ENCODE peak calls at places on chromosomes 12 and 14, in seven cellular contexts. V, G, E, L, O, F and I are unnamed samples.

GRCh38 chr12:67909681-67910080 is 79.6 kb upstream of the IFNG-AS1 start:
- DNase-seq in V (no peak), F (no peak), O (no peak), E (peak), L (no peak), G (no peak), I (no peak)

GRCh38 chr14:68306265-68306933 is 486.5 kb downstream of the ZFP36L1 start:
- DNase-seq in F (no peak), E (no peak), V (no peak), L (no peak), G (no peak), O (no peak), I (no peak)

GRCh38 chr14:105292810-105293711 is 7.7 kb downstream of the BRF1 start:
- DNase-seq in G (no peak), V (no peak), L (no peak), E (no peak), F (no peak), O (no peak), I (no peak)

GRCh38 chr12:44774815-44775411 is 101.2 kb downstream of the NELL2 start:
- DNase-seq in V (no peak), L (peak), E (no peak), G (no peak), F (no peak), O (no peak), I (peak)

GRCh38 chr14:67358914-67359313 is 690 bp downstream of the ATP6V1D start:
- DNase-seq in E (no peak), F (no peak), L (no peak), G (no peak), V (no peak), O (no peak), I (no peak)

GRCh38 chr12:58896278-58896677 is 24.0 kb downstream of the LRIG3 start:
- DNase-seq in G (no peak), L (no peak), F (no peak), O (no peak), V (no peak), E (no peak), I (no peak)

GRCh38 chr14:104681689-104682074 is 7.7 kb upstream of the INF2 start:
- DNase-seq in O (peak), G (peak), V (peak), F (peak), E (peak), L (peak), I (peak)

GRCh38 chr14:68759017-68759569 is 33.8 kb downstream of the ZFP36L1 start:
- DNase-seq in L (no peak), G (no peak), E (no peak), O (no peak), V (no peak), F (no peak), I (no peak)

GRCh38 chr12:11822071-11822818 is 172.8 kb downstream of the ETV6 start:
- DNase-seq in V (no peak), E (peak), O (no peak), G (no peak), F (no peak), L (peak), I (no peak)

GRCh38 chr14:94548999-94549985 is 11.9 kb upstream of the SERPINA4 start:
- DNase-seq in E (peak), V (peak), O (peak), G (peak), L (peak), F (peak), I (peak)

GRCh38 chr12:26188132-26188531 is 7.2 kb upstream of the SSPN start:
- DNase-seq in O (no peak), V (no peak), E (peak), L (peak), F (peak), G (no peak), I (no peak)

GRCh38 chr12:95918194-95918993 is 24.0 kb downstream of the CCDC38 start:
- DNase-seq in V (no peak), F (peak), O (no peak), G (peak), E (peak), L (peak), I (peak)

GRCh38 chr14:60722163-60722835 is 1.9 kb downstream of the SIX4 start:
- DNase-seq in G (peak), E (peak), V (peak), F (no peak), O (no peak), L (peak), I (peak)

GRCh38 chr12:40996091-40996490 is 192.0 kb upstream of the PDZRN4 start:
- DNase-seq in G (no peak), L (no peak), V (no peak), O (no peak), E (no peak), F (no peak), I (no peak)

GRCh38 chr12:56635539-56636117 is 5.5 kb upstream of the BAZ2A start:
- DNase-seq in E (no peak), F (no peak), V (no peak), O (no peak), L (no peak), G (no peak), I (no peak)

GRCh38 chr12:26113853-26114719 is 10.8 kb downstream of the BHLHE41 start:
- DNase-seq in E (peak), F (peak), V (peak), L (peak), G (peak), O (peak), I (peak)

GRCh38 chr12:39125580-39125979 is 220.2 kb upstream of the CPNE8 start:
- DNase-seq in O (no peak), F (no peak), V (no peak), G (no peak), E (peak), L (no peak), I (no peak)

GRCh38 chr12:121773011-121773777 is 20.3 kb downstream of the RHOF start:
- DNase-seq in L (peak), E (peak), V (peak), G (no peak), F (no peak), O (peak), I (peak)

GRCh38 chr14:64195194-64195593 is 99.0 kb downstream of the ESR2 start:
- DNase-seq in E (no peak), F (no peak), O (no peak), G (no peak), L (no peak), V (no peak), I (no peak)

GRCh38 chr12:67649165-67650126 is 901 bp downstream of the DYRK2 start:
- DNase-seq in F (no peak), L (no peak), E (no peak), V (peak), G (no peak), O (no peak), I (peak)

GRCh38 chr14:54686219-54686870 is 119.4 kb downstream of the SAMD4A start:
- DNase-seq in E (peak), G (peak), O (no peak), L (peak), V (peak), F (peak), I (peak)

GRCh38 chr14:103828315-103828967 is 18.9 kb downstream of the PPP1R13B start:
- DNase-seq in O (no peak), G (peak), F (no peak), V (peak), L (peak), E (peak), I (peak)